ENCODE peak calls at places on chromosomes 3 and 15, in eight cellular contexts. One of them, this sample, is unnamed.

GRCh38 chr3:36786921-36787890 is 22.9 kb upstream of the DCLK3 start:
- DNase-seq in foreskin keratinocyte: no peak
- DNase-seq in CD4-positive, alpha-beta T cell: no peak
- DNase-seq in MM.1S: no peak
- DNase-seq in nephron progenitor cell: no peak
- DNase-seq in fibroblast of pulmonary artery: no peak
- DNase-seq in activated CD8-positive, alpha-beta T cell treated with anti-CD3 and anti-CD28 coated beads for 36 hours: no peak
- DNase-seq in body of pancreas: no peak
- DNase-seq in this sample: no peak

GRCh38 chr3:131402391-131403039 is 20.9 kb downstream of the NUDT16 start:
- DNase-seq in foreskin keratinocyte: peak; percentile 35
- DNase-seq in CD4-positive, alpha-beta T cell: no peak
- DNase-seq in MM.1S: no peak
- DNase-seq in nephron progenitor cell: no peak
- DNase-seq in fibroblast of pulmonary artery: peak; percentile 31
- DNase-seq in activated CD8-positive, alpha-beta T cell treated with anti-CD3 and anti-CD28 coated beads for 36 hours: no peak
- DNase-seq in body of pancreas: no peak
- DNase-seq in this sample: no peak

GRCh38 chr3:52286777-52287110 is 884 bp upstream of the GLYCTK start:
- DNase-seq in foreskin keratinocyte: no peak
- DNase-seq in CD4-positive, alpha-beta T cell: no peak
- DNase-seq in MM.1S: no peak
- DNase-seq in nephron progenitor cell: no peak
- DNase-seq in fibroblast of pulmonary artery: peak; percentile 62
- DNase-seq in activated CD8-positive, alpha-beta T cell treated with anti-CD3 and anti-CD28 coated beads for 36 hours: no peak
- DNase-seq in body of pancreas: no peak
- DNase-seq in this sample: no peak

GRCh38 chr3:191303596-191303995 is 25.6 kb upstream of the CCDC50 start:
- DNase-seq in foreskin keratinocyte: no peak
- DNase-seq in CD4-positive, alpha-beta T cell: no peak
- DNase-seq in MM.1S: no peak
- DNase-seq in nephron progenitor cell: no peak
- DNase-seq in fibroblast of pulmonary artery: no peak
- DNase-seq in activated CD8-positive, alpha-beta T cell treated with anti-CD3 and anti-CD28 coated beads for 36 hours: no peak
- DNase-seq in body of pancreas: no peak
- DNase-seq in this sample: no peak

GRCh38 chr3:150970665-150971327 is 1.7 kb downstream of the CLRN1 start:
- DNase-seq in foreskin keratinocyte: peak; percentile 44
- DNase-seq in CD4-positive, alpha-beta T cell: no peak
- DNase-seq in MM.1S: no peak
- DNase-seq in nephron progenitor cell: no peak
- DNase-seq in fibroblast of pulmonary artery: peak; percentile 71
- DNase-seq in activated CD8-positive, alpha-beta T cell treated with anti-CD3 and anti-CD28 coated beads for 36 hours: no peak
- DNase-seq in body of pancreas: no peak
- DNase-seq in this sample: no peak

GRCh38 chr15:49815937-49816336 is 195.1 kb downstream of the DTWD1 start:
- DNase-seq in foreskin keratinocyte: no peak
- DNase-seq in CD4-positive, alpha-beta T cell: no peak
- DNase-seq in MM.1S: peak; percentile 58
- DNase-seq in nephron progenitor cell: no peak
- DNase-seq in fibroblast of pulmonary artery: peak; percentile 53
- DNase-seq in activated CD8-positive, alpha-beta T cell treated with anti-CD3 and anti-CD28 coated beads for 36 hours: peak; percentile 18
- DNase-seq in body of pancreas: no peak
- DNase-seq in this sample: no peak

GRCh38 chr15:43143203-43143941 is 10.0 kb downstream of the TMEM62 start:
- DNase-seq in foreskin keratinocyte: no peak
- DNase-seq in CD4-positive, alpha-beta T cell: no peak
- DNase-seq in MM.1S: no peak
- DNase-seq in nephron progenitor cell: no peak
- DNase-seq in fibroblast of pulmonary artery: no peak
- DNase-seq in activated CD8-positive, alpha-beta T cell treated with anti-CD3 and anti-CD28 coated beads for 36 hours: no peak
- DNase-seq in body of pancreas: no peak
- DNase-seq in this sample: no peak

GRCh38 chr3:130491431-130491830 is 25.5 kb upstream of the COL6A6 start:
- DNase-seq in foreskin keratinocyte: no peak
- DNase-seq in CD4-positive, alpha-beta T cell: no peak
- DNase-seq in MM.1S: no peak
- DNase-seq in nephron progenitor cell: no peak
- DNase-seq in fibroblast of pulmonary artery: no peak
- DNase-seq in activated CD8-positive, alpha-beta T cell treated with anti-CD3 and anti-CD28 coated beads for 36 hours: no peak
- DNase-seq in body of pancreas: peak; percentile 10
- DNase-seq in this sample: no peak

GRCh38 chr15:40688932-40689799 is 5.8 kb upstream of the RAD51 start:
- DNase-seq in foreskin keratinocyte: no peak
- DNase-seq in CD4-positive, alpha-beta T cell: no peak
- DNase-seq in MM.1S: no peak
- DNase-seq in nephron progenitor cell: no peak
- DNase-seq in fibroblast of pulmonary artery: no peak
- DNase-seq in activated CD8-positive, alpha-beta T cell treated with anti-CD3 and anti-CD28 coated beads for 36 hours: no peak
- DNase-seq in body of pancreas: no peak
- DNase-seq in this sample: no peak

GRCh38 chr3:125386811-125387210 is 11.7 kb upstream of the ZNF148 start:
- DNase-seq in foreskin keratinocyte: no peak
- DNase-seq in CD4-positive, alpha-beta T cell: no peak
- DNase-seq in MM.1S: no peak
- DNase-seq in nephron progenitor cell: no peak
- DNase-seq in fibroblast of pulmonary artery: peak; percentile 87
- DNase-seq in activated CD8-positive, alpha-beta T cell treated with anti-CD3 and anti-CD28 coated beads for 36 hours: no peak
- DNase-seq in body of pancreas: no peak
- DNase-seq in this sample: no peak

GRCh38 chr15:62068071-62068786 is 1.5 kb downstream of the C2CD4A start:
- DNase-seq in foreskin keratinocyte: no peak
- DNase-seq in CD4-positive, alpha-beta T cell: no peak
- DNase-seq in MM.1S: peak; percentile 50
- DNase-seq in nephron progenitor cell: peak; percentile 66
- DNase-seq in fibroblast of pulmonary artery: peak; percentile 53
- DNase-seq in activated CD8-positive, alpha-beta T cell treated with anti-CD3 and anti-CD28 coated beads for 36 hours: peak; percentile 16
- DNase-seq in body of pancreas: peak; percentile 65
- DNase-seq in this sample: peak; percentile 47

GRCh38 chr3:60386311-60386710 is 864.9 kb downstream of the FHIT start:
- DNase-seq in foreskin keratinocyte: no peak
- DNase-seq in CD4-positive, alpha-beta T cell: no peak
- DNase-seq in MM.1S: no peak
- DNase-seq in nephron progenitor cell: no peak
- DNase-seq in fibroblast of pulmonary artery: no peak
- DNase-seq in activated CD8-positive, alpha-beta T cell treated with anti-CD3 and anti-CD28 coated beads for 36 hours: no peak
- DNase-seq in body of pancreas: no peak
- DNase-seq in this sample: no peak

GRCh38 chr15:65212097-65212496 is 824 bp upstream of the CILP start:
- DNase-seq in foreskin keratinocyte: no peak
- DNase-seq in CD4-positive, alpha-beta T cell: no peak
- DNase-seq in MM.1S: no peak
- DNase-seq in nephron progenitor cell: no peak
- DNase-seq in fibroblast of pulmonary artery: no peak
- DNase-seq in activated CD8-positive, alpha-beta T cell treated with anti-CD3 and anti-CD28 coated beads for 36 hours: peak; percentile 84
- DNase-seq in body of pancreas: no peak
- DNase-seq in this sample: no peak

GRCh38 chr3:13197795-13198194 is 124.6 kb upstream of the IQSEC1 start:
- DNase-seq in foreskin keratinocyte: no peak
- DNase-seq in CD4-positive, alpha-beta T cell: no peak
- DNase-seq in MM.1S: no peak
- DNase-seq in nephron progenitor cell: no peak
- DNase-seq in fibroblast of pulmonary artery: no peak
- DNase-seq in activated CD8-positive, alpha-beta T cell treated with anti-CD3 and anti-CD28 coated beads for 36 hours: no peak
- DNase-seq in body of pancreas: no peak
- DNase-seq in this sample: no peak

GRCh38 chr15:50907866-50908208 is 646 bp upstream of the AP4E1 start:
- DNase-seq in foreskin keratinocyte: no peak
- DNase-seq in CD4-positive, alpha-beta T cell: peak; percentile 20
- DNase-seq in MM.1S: peak; percentile 56
- DNase-seq in nephron progenitor cell: no peak
- DNase-seq in fibroblast of pulmonary artery: peak; percentile 41
- DNase-seq in activated CD8-positive, alpha-beta T cell treated with anti-CD3 and anti-CD28 coated beads for 36 hours: peak; percentile 72
- DNase-seq in body of pancreas: peak; percentile 39
- DNase-seq in this sample: peak; percentile 33

GRCh38 chr3:173733029-173733652 is 335.6 kb downstream of the NLGN1 start:
- DNase-seq in foreskin keratinocyte: no peak
- DNase-seq in CD4-positive, alpha-beta T cell: no peak
- DNase-seq in MM.1S: peak; percentile 52
- DNase-seq in nephron progenitor cell: no peak
- DNase-seq in fibroblast of pulmonary artery: peak; percentile 72
- DNase-seq in activated CD8-positive, alpha-beta T cell treated with anti-CD3 and anti-CD28 coated beads for 36 hours: no peak
- DNase-seq in body of pancreas: no peak
- DNase-seq in this sample: no peak
- TF ChIP-seq CTCF in foreskin keratinocyte: peak; percentile 68
- TF ChIP-seq CTCF in CD4-positive, alpha-beta T cell: no peak
- TF ChIP-seq CTCF in MM.1S: peak; percentile 67
- TF ChIP-seq CTCF in nephron progenitor cell: peak; percentile 42
- TF ChIP-seq CTCF in fibroblast of pulmonary artery: peak; percentile 76
- TF ChIP-seq CTCF in activated CD8-positive, alpha-beta T cell treated with anti-CD3 and anti-CD28 coated beads for 36 hours: no peak
- TF ChIP-seq CTCF in body of pancreas: peak; percentile 13
- TF ChIP-seq CTCF in this sample: peak; percentile 68

DNA sequence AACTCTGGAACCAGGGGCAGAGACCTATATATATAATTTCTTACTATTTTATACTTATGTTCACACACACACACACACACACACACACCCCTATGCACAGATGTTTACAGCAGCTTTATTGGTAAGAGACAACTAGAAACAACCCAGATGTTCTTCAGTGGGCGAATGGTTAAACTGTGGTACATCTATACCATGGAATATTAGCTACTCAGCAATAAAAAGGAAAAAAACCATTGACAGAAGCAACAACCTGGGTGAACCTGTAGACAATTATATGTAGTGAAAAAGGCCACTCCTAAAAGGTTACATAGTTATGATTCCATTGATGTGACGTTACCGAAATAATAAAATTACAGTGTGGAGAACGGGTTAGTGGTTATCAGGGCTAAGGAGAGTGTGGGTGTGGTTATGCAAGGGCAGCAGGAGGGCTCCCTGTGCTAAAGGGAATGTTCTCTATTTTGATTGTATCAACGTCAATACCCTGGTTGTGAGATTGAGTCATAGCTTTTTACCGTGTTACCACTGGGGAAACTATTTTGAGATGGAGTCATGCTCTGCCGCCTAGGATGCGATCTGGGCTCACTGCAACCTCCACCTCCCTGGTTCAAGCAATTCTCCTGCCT is 85.5 kb downstream of the FLNB start:
- DNase-seq in foreskin keratinocyte: peak; percentile 64
- DNase-seq in CD4-positive, alpha-beta T cell: no peak
- DNase-seq in MM.1S: no peak
- DNase-seq in nephron progenitor cell: no peak
- DNase-seq in fibroblast of pulmonary artery: peak; percentile 72
- DNase-seq in activated CD8-positive, alpha-beta T cell treated with anti-CD3 and anti-CD28 coated beads for 36 hours: no peak
- DNase-seq in body of pancreas: no peak
- DNase-seq in this sample: no peak
- TF ChIP-seq CTCF in foreskin keratinocyte: no peak
- TF ChIP-seq CTCF in CD4-positive, alpha-beta T cell: no peak
- TF ChIP-seq CTCF in MM.1S: no peak
- TF ChIP-seq CTCF in nephron progenitor cell: no peak
- TF ChIP-seq CTCF in fibroblast of pulmonary artery: no peak
- TF ChIP-seq CTCF in activated CD8-positive, alpha-beta T cell treated with anti-CD3 and anti-CD28 coated beads for 36 hours: no peak
- TF ChIP-seq CTCF in body of pancreas: no peak
- TF ChIP-seq CTCF in this sample: no peak

DNA sequence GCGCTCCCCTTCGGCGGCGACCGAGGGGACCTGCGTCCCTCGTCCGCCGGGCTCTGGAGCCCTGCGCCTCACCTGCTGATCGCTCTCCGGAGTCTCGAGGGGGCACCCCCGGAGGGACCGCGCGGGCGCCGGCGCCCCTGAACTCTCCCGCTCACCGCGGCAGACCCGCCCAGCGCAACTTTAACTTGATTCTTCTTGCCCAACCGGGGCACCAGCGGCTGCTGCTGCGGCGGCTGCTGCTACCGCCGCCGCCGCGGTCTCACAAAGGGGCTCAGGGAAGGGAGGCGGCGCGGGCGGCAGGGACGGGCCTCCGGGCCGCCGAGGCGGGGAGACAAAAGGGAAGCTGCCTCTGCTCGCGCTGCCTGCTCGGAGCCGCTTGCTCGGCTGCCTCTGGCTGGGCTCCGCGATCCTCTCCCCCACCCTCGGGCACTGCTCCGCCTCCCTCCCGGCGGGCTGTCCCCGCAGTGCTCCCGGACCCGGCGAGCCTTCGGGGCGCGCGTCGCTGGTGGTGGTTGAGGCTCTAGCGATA is at the start of gene PPM1L:
- DNase-seq in foreskin keratinocyte: peak; percentile 20
- DNase-seq in CD4-positive, alpha-beta T cell: peak; percentile 38
- DNase-seq in MM.1S: peak; percentile 73
- DNase-seq in nephron progenitor cell: peak; percentile 74
- DNase-seq in fibroblast of pulmonary artery: peak; percentile 42
- DNase-seq in activated CD8-positive, alpha-beta T cell treated with anti-CD3 and anti-CD28 coated beads for 36 hours: peak; percentile 59
- DNase-seq in body of pancreas: peak; percentile 63
- DNase-seq in this sample: peak; percentile 50
- TF ChIP-seq CTCF in foreskin keratinocyte: no peak
- TF ChIP-seq CTCF in CD4-positive, alpha-beta T cell: no peak
- TF ChIP-seq CTCF in MM.1S: no peak
- TF ChIP-seq CTCF in nephron progenitor cell: no peak
- TF ChIP-seq CTCF in fibroblast of pulmonary artery: no peak
- TF ChIP-seq CTCF in activated CD8-positive, alpha-beta T cell treated with anti-CD3 and anti-CD28 coated beads for 36 hours: no peak
- TF ChIP-seq CTCF in body of pancreas: no peak
- TF ChIP-seq CTCF in this sample: no peak

DNA sequence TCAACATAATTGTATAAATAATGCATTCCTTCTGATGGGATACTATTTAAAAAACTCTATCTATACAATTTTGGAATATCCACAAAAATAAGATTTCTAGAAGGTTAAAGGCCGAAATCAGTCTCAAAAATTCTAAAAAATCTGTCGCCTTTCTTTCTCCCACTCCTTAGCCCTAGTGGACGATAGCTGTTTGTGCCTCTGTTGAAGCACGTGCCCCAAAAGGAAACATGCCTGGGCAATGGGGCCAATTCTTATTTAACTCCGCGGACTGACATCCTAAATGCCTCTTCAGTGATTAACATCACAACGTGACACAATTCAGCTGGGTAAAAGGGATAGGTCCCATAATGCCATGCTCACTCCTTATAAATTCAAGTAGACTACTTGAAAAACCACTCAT is 65.1 kb downstream of the GAP43 start:
- DNase-seq in foreskin keratinocyte: no peak
- DNase-seq in CD4-positive, alpha-beta T cell: no peak
- DNase-seq in MM.1S: no peak
- DNase-seq in nephron progenitor cell: no peak
- DNase-seq in fibroblast of pulmonary artery: no peak
- DNase-seq in activated CD8-positive, alpha-beta T cell treated with anti-CD3 and anti-CD28 coated beads for 36 hours: no peak
- DNase-seq in body of pancreas: no peak
- DNase-seq in this sample: no peak
- TF ChIP-seq CTCF in foreskin keratinocyte: no peak
- TF ChIP-seq CTCF in CD4-positive, alpha-beta T cell: no peak
- TF ChIP-seq CTCF in MM.1S: no peak
- TF ChIP-seq CTCF in nephron progenitor cell: no peak
- TF ChIP-seq CTCF in fibroblast of pulmonary artery: no peak
- TF ChIP-seq CTCF in activated CD8-positive, alpha-beta T cell treated with anti-CD3 and anti-CD28 coated beads for 36 hours: no peak
- TF ChIP-seq CTCF in body of pancreas: no peak
- TF ChIP-seq CTCF in this sample: no peak